ENCODE peak calls at places on chromosomes 2 and 18, in seven cellular contexts. One of them, this sample, is unnamed.

GRCh38 chr2:227198866-227199265 is 34.4 kb downstream of the COL4A3 start:
- DNase-seq in HEK293T: no peak
- DNase-seq in K562: no peak
- DNase-seq in HepG2: no peak
- DNase-seq in H1: no peak
- DNase-seq in GM12878: no peak
- DNase-seq in HCT116: no peak
- DNase-seq in this sample: no peak

GRCh38 chr2:117714761-117715160 is 99.7 kb upstream of the DDX18 start:
- DNase-seq in GM12878: no peak
- DNase-seq in HepG2: no peak
- DNase-seq in HCT116: no peak
- DNase-seq in K562: no peak
- DNase-seq in H1: no peak
- DNase-seq in HEK293T: no peak
- DNase-seq in this sample: no peak

GRCh38 chr2:166230724-166231070 is 102.9 kb upstream of the SCN1A start:
- DNase-seq in HepG2: no peak
- DNase-seq in HEK293T: no peak
- DNase-seq in GM12878: no peak
- DNase-seq in HCT116: no peak
- DNase-seq in K562: no peak
- DNase-seq in H1: no peak
- DNase-seq in this sample: no peak

GRCh38 chr2:133293544-133294270 is 274.6 kb downstream of the NCKAP5 start:
- DNase-seq in HCT116: no peak
- DNase-seq in K562: no peak
- DNase-seq in HEK293T: peak
- DNase-seq in HepG2: no peak
- DNase-seq in H1: no peak
- DNase-seq in GM12878: no peak
- DNase-seq in this sample: no peak

GRCh38 chr18:62672600-62672999 is 42.7 kb upstream of the PHLPP1 start:
- DNase-seq in HepG2: peak
- DNase-seq in HEK293T: no peak
- DNase-seq in HCT116: no peak
- DNase-seq in K562: no peak
- DNase-seq in GM12878: no peak
- DNase-seq in H1: no peak
- DNase-seq in this sample: no peak

GRCh38 chr2:16284941-16285625 is 344.7 kb downstream of the MYCN start:
- DNase-seq in K562: no peak
- DNase-seq in HEK293T: no peak
- DNase-seq in H1: no peak
- DNase-seq in HepG2: no peak
- DNase-seq in GM12878: no peak
- DNase-seq in HCT116: no peak
- DNase-seq in this sample: no peak

GRCh38 chr2:63734510-63734909 is 107.2 kb upstream of the UGP2 start:
- DNase-seq in GM12878: no peak
- DNase-seq in K562: no peak
- DNase-seq in HCT116: no peak
- DNase-seq in HEK293T: no peak
- DNase-seq in HepG2: peak
- DNase-seq in H1: no peak
- DNase-seq in this sample: no peak

GRCh38 chr2:1766400-1766799 is 22.1 kb upstream of the PXDN start:
- DNase-seq in H1: no peak
- DNase-seq in HEK293T: no peak
- DNase-seq in K562: no peak
- DNase-seq in HepG2: no peak
- DNase-seq in GM12878: no peak
- DNase-seq in HCT116: no peak
- DNase-seq in this sample: peak

GRCh38 chr2:37005118-37005868 is 39.0 kb upstream of the STRN start:
- DNase-seq in K562: peak
- DNase-seq in HCT116: no peak
- DNase-seq in H1: peak
- DNase-seq in HepG2: peak
- DNase-seq in HEK293T: peak
- DNase-seq in GM12878: peak
- DNase-seq in this sample: no peak

GRCh38 chr2:86193901-86194567 is 1.2 kb downstream of the IMMT start:
- DNase-seq in HEK293T: no peak
- DNase-seq in H1: no peak
- DNase-seq in GM12878: no peak
- DNase-seq in HCT116: no peak
- DNase-seq in K562: no peak
- DNase-seq in HepG2: peak
- DNase-seq in this sample: no peak

GRCh38 chr2:166090900-166091299 is 36.9 kb downstream of the SCN1A start:
- DNase-seq in HepG2: no peak
- DNase-seq in H1: no peak
- DNase-seq in GM12878: no peak
- DNase-seq in K562: no peak
- DNase-seq in HEK293T: no peak
- DNase-seq in HCT116: no peak
- DNase-seq in this sample: no peak

GRCh38 chr2:25481381-25482310 is 139.9 kb upstream of the DNMT3A start:
- DNase-seq in HepG2: no peak
- DNase-seq in HCT116: no peak
- DNase-seq in GM12878: no peak
- DNase-seq in HEK293T: no peak
- DNase-seq in K562: no peak
- DNase-seq in H1: no peak
- DNase-seq in this sample: no peak

GRCh38 chr2:158932246-158932645 is 36.2 kb upstream of the TANC1 start:
- DNase-seq in GM12878: no peak
- DNase-seq in HCT116: no peak
- DNase-seq in H1: no peak
- DNase-seq in HepG2: no peak
- DNase-seq in HEK293T: no peak
- DNase-seq in K562: no peak
- DNase-seq in this sample: no peak
- TF ChIP-seq SP1 in GM12878: no peak
- TF ChIP-seq SP1 in HCT116: no peak
- TF ChIP-seq SP1 in H1: no peak
- TF ChIP-seq SP1 in HepG2: no peak
- TF ChIP-seq SP1 in HEK293T: no peak
- TF ChIP-seq SP1 in K562: no peak
- TF ChIP-seq SP1 in this sample: no peak

DNA sequence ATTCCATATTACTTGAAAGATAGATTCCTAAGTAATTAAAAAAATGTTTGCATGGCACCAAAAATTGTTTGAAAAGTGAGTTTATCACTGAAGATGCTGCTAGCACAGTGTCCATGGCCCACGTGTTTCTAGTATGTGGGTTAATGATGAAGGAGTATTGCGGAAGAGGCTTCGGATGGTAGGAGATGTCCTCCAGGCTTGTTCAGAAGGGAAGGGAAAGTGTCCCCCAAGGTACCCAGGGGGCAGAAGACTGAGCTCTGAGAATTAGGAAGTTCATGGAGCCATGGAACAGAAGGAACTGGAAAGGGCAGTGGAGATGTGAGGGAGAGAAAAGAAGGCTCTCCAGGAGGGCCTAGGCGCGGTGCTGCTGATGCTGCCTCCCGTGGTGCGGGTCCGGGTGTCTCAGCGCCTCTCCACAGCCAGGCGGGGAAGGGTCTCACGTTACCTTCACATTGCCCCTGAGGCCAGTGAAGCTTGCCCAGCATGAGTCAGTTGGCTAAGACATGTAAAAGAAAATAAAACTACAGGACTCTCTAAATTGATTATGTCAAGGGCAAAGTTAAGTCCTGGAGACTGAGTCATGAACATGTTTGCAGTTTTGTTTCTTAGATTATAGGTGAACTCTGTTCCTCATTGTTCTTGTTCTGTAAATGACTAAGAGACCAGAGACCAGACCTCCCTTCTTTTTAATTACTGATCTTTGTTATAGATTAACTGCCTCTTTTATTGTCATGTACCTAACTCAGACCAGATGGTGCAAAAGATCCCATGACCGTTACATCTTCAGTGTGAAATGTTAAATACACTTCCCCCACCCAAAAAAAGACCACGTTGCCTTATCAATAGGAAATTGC is 89.0 kb downstream of the MTCL1 start:
- DNase-seq in HepG2: peak
- DNase-seq in HEK293T: peak
- DNase-seq in K562: no peak
- DNase-seq in GM12878: no peak
- DNase-seq in HCT116: peak
- DNase-seq in H1: no peak
- DNase-seq in this sample: no peak
- TF ChIP-seq SP1 in HepG2: no peak
- TF ChIP-seq SP1 in HEK293T: no peak
- TF ChIP-seq SP1 in K562: no peak
- TF ChIP-seq SP1 in GM12878: no peak
- TF ChIP-seq SP1 in HCT116: no peak
- TF ChIP-seq SP1 in H1: no peak
- TF ChIP-seq SP1 in this sample: no peak

GRCh38 chr2:235010117-235010729 is 58.4 kb downstream of the SH3BP4 start:
- DNase-seq in H1: no peak
- DNase-seq in HCT116: no peak
- DNase-seq in HEK293T: no peak
- DNase-seq in GM12878: no peak
- DNase-seq in K562: no peak
- DNase-seq in HepG2: no peak
- DNase-seq in this sample: no peak

GRCh38 chr2:235007664-235008457 is 56.0 kb downstream of the SH3BP4 start:
- DNase-seq in HepG2: no peak
- DNase-seq in K562: no peak
- DNase-seq in HEK293T: no peak
- DNase-seq in HCT116: no peak
- DNase-seq in GM12878: no peak
- DNase-seq in H1: no peak
- DNase-seq in this sample: no peak

GRCh38 chr2:235009081-235009480 is 57.3 kb downstream of the SH3BP4 start:
- DNase-seq in K562: no peak
- DNase-seq in HCT116: no peak
- DNase-seq in HepG2: no peak
- DNase-seq in H1: no peak
- DNase-seq in HEK293T: no peak
- DNase-seq in GM12878: no peak
- DNase-seq in this sample: no peak

GRCh38 chr2:235006986-235007385 is 55.2 kb downstream of the SH3BP4 start:
- DNase-seq in HCT116: no peak
- DNase-seq in HEK293T: no peak
- DNase-seq in H1: no peak
- DNase-seq in GM12878: no peak
- DNase-seq in HepG2: no peak
- DNase-seq in K562: no peak
- DNase-seq in this sample: no peak

GRCh38 chr2:235008584-235009044 is 56.8 kb downstream of the SH3BP4 start:
- DNase-seq in HEK293T: no peak
- DNase-seq in HepG2: peak
- DNase-seq in K562: no peak
- DNase-seq in GM12878: no peak
- DNase-seq in H1: no peak
- DNase-seq in HCT116: peak
- DNase-seq in this sample: no peak
- TF ChIP-seq SP1 in HEK293T: no peak
- TF ChIP-seq SP1 in HepG2: no peak
- TF ChIP-seq SP1 in K562: no peak
- TF ChIP-seq SP1 in GM12878: no peak
- TF ChIP-seq SP1 in H1: no peak
- TF ChIP-seq SP1 in HCT116: peak
- TF ChIP-seq SP1 in this sample: no peak

DNA sequence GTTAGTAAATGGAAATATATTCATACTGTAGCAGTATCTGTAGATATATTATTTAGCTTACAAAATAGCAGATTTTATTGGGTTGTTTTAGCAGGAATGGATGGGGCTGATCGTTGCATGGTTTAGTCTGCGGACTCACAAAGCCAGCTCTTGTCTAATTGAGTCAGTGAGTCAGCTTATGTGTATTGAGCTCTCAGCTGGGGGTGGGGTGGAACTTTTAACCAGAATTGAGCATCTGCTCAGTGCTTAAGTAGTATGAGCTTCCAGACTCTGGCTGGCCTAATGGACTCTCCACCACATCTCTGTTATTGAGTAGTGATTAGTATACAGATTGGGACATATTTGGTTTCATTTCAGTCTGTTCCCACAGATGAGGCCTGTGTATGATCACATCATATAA is 151.9 kb downstream of the THSD7B start:
- DNase-seq in GM12878: no peak
- DNase-seq in HepG2: no peak
- DNase-seq in H1: peak
- DNase-seq in HEK293T: no peak
- DNase-seq in HCT116: no peak
- DNase-seq in K562: no peak
- DNase-seq in this sample: no peak
- TF ChIP-seq SP1 in GM12878: no peak
- TF ChIP-seq SP1 in HepG2: no peak
- TF ChIP-seq SP1 in H1: no peak
- TF ChIP-seq SP1 in HEK293T: no peak
- TF ChIP-seq SP1 in HCT116: no peak
- TF ChIP-seq SP1 in K562: no peak
- TF ChIP-seq SP1 in this sample: no peak

DNA sequence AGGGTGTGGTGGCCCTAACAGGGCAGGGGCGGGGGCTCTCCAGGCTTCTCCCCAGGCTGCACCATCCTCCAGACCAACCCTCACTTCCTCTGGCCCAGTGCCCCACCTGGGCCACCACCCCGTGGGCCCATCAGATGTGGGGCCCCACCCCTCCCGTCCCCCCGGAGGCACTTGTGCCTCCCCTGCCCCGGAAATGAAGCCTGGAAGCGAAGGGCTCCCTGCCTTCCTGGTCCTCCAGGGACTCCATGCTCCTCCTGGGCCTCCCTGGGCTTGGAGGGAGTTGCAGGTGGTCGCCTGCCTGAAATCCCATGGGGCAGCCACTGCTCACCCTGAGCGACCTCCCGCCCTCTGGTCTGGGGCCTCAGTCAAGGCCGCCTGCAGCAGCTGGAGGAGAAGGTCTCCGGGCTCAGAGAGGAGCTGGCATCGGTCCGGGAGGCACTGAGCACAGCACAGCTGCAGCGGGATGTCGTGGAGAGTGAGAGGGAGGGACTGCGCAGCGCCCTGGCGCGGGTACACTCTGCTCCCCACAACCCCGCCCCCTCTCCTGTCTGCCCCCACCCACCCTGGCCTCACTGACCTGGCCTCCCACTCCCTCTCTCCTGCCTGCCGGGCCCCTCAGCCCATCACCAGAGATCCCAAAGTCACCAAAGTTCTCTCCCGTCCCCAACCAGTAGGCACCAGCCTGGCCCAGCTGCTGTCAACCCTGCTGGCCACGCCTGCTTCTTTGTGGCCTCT is 28.0 kb downstream of the CROCC2 start:
- DNase-seq in HEK293T: no peak
- DNase-seq in K562: no peak
- DNase-seq in HCT116: no peak
- DNase-seq in HepG2: no peak
- DNase-seq in H1: no peak
- DNase-seq in GM12878: no peak
- DNase-seq in this sample: peak
- TF ChIP-seq SP1 in HEK293T: no peak
- TF ChIP-seq SP1 in K562: no peak
- TF ChIP-seq SP1 in HCT116: no peak
- TF ChIP-seq SP1 in HepG2: no peak
- TF ChIP-seq SP1 in H1: no peak
- TF ChIP-seq SP1 in GM12878: no peak
- TF ChIP-seq SP1 in this sample: no peak

GRCh38 chr2:238505119-238505891 is 78.6 kb downstream of the ASB1 start:
- DNase-seq in H1: no peak
- DNase-seq in HEK293T: no peak
- DNase-seq in HepG2: peak
- DNase-seq in HCT116: no peak
- DNase-seq in GM12878: no peak
- DNase-seq in K562: peak
- DNase-seq in this sample: no peak
- TF ChIP-seq SP1 in H1: no peak
- TF ChIP-seq SP1 in HEK293T: no peak
- TF ChIP-seq SP1 in HepG2: no peak
- TF ChIP-seq SP1 in HCT116: no peak
- TF ChIP-seq SP1 in GM12878: no peak
- TF ChIP-seq SP1 in K562: no peak
- TF ChIP-seq SP1 in this sample: no peak

GRCh38 chr2:48439102-48439501 is 90.9 kb upstream of the STON1 start:
- DNase-seq in HCT116: no peak
- DNase-seq in HEK293T: no peak
- DNase-seq in HepG2: no peak
- DNase-seq in K562: no peak
- DNase-seq in H1: no peak
- DNase-seq in GM12878: no peak
- DNase-seq in this sample: no peak
- TF ChIP-seq SP1 in HCT116: no peak
- TF ChIP-seq SP1 in HEK293T: no peak
- TF ChIP-seq SP1 in HepG2: no peak
- TF ChIP-seq SP1 in K562: no peak
- TF ChIP-seq SP1 in H1: no peak
- TF ChIP-seq SP1 in GM12878: no peak
- TF ChIP-seq SP1 in this sample: no peak